ENCODE peak calls at places on chromosomes 11 and 22, in six cellular contexts. G is left lung; O is stromal cell of bone marrow; D is naive thymus-derived CD4-positive, alpha-beta T cell; F is trophoblast cell; K is substantia nigra. Y is an unnamed sample.

GRCh38 chr11:134244593-134244992 is 8.6 kb downstream of the THYN1 start:
- DNase-seq in G (no peak), O (no peak), D (peak; percentile 16), F (no peak), K (no peak), Y (peak; percentile 25)

GRCh38 chr11:108866781-108867180 is 201.9 kb downstream of the DDX10 start:
- DNase-seq in G (no peak), O (no peak), D (no peak), F (no peak), K (no peak), Y (no peak)

GRCh38 chr11:68806931-68807844 is 34.5 kb downstream of the CPT1A start:
- DNase-seq in G (no peak), O (peak; percentile 6), D (no peak), F (no peak), K (no peak), Y (no peak)

GRCh38 chr11:30091728-30092127 is 74.9 kb upstream of the KCNA4 start:
- DNase-seq in G (no peak), O (no peak), D (no peak), F (no peak), K (no peak), Y (no peak)

GRCh38 chr11:124917115-124917637 is 1.9 kb upstream of the HEPN1 start:
- DNase-seq in G (no peak), O (no peak), D (no peak), F (no peak), K (peak; percentile 82), Y (no peak)

GRCh38 chr11:134658481-134659080 is 246.5 kb upstream of the B3GAT1 start:
- DNase-seq in G (no peak), O (no peak), D (no peak), F (no peak), K (no peak), Y (no peak)

GRCh38 chr11:85771568-85771967 is 39.4 kb downstream of the SYTL2 start:
- DNase-seq in G (no peak), O (no peak), D (no peak), F (no peak), K (no peak), Y (no peak)

GRCh38 chr11:122673706-122674105 is 18.2 kb downstream of the UBASH3B start:
- DNase-seq in G (no peak), O (no peak), D (peak; percentile 20), F (no peak), K (no peak), Y (no peak)

GRCh38 chr11:76600124-76600655 is 70.4 kb downstream of the LRRC32 start:
- DNase-seq in G (no peak), O (no peak), D (no peak), F (no peak), K (no peak), Y (no peak)

GRCh38 chr11:44977493-44977984 is 26.9 kb upstream of the TP53I11 start:
- DNase-seq in G (peak; percentile 50), O (no peak), D (peak; percentile 11), F (peak; percentile 37), K (no peak), Y (no peak)

GRCh38 chr11:81647374-81647773 is 1086.3 kb downstream of the FAM181B start:
- DNase-seq in G (no peak), O (no peak), D (no peak), F (no peak), K (no peak), Y (no peak)

GRCh38 chr22:43957871-43958270 is 2.6 kb downstream of the SAMM50 start:
- DNase-seq in G (no peak), O (no peak), D (no peak), F (no peak), K (no peak), Y (no peak)

GRCh38 chr11:112780351-112781043 is 180.7 kb upstream of the NCAM1 start:
- DNase-seq in G (no peak), O (no peak), D (no peak), F (peak; percentile 19), K (no peak), Y (no peak)

GRCh38 chr22:37374571-37374970 is 52.7 kb downstream of the ELFN2 start:
- DNase-seq in G (no peak), O (no peak), D (no peak), F (no peak), K (no peak), Y (no peak)

GRCh38 chr11:134139873-134140331 is 71.0 kb downstream of the JAM3 start:
- DNase-seq in G (no peak), O (peak; percentile 69), D (peak; percentile 43), F (peak; percentile 41), K (peak; percentile 81), Y (peak; percentile 9)

GRCh38 chr11:69297926-69298777 is 4.2 kb downstream of the MYEOV start:
- DNase-seq in G (peak; percentile 95), O (peak; percentile 89), D (peak; percentile 62), F (peak; percentile 95), K (peak; percentile 34), Y (no peak)

GRCh38 chr22:39522567-39523300 is 2.4 kb downstream of the ATF4 start:
- DNase-seq in G (peak; percentile 34), O (peak; percentile 66), D (no peak), F (peak; percentile 49), K (no peak), Y (no peak)

GRCh38 chr22:26579331-26579886 is 10.5 kb downstream of the TPST2 start:
- DNase-seq in G (peak; percentile 87), O (no peak), D (peak; percentile 50), F (no peak), K (no peak), Y (peak; percentile 48)

GRCh38 chr11:95187730-95188129 is 43.3 kb downstream of the SESN3 start:
- DNase-seq in G (no peak), O (no peak), D (no peak), F (no peak), K (no peak), Y (no peak)

GRCh38 chr11:111631666-111632039 is 29.4 kb downstream of the SIK2 start:
- DNase-seq in G (no peak), O (peak; percentile 60), D (no peak), F (peak; percentile 78), K (no peak), Y (no peak)